ENCODE peak calls at places on chromosomes 1 and 21, in ten cellular contexts. V is IMR-90, O is vagina, W is stomach, Z is endothelial cell of umbilical vein, K is tibial nerve, N is esophagus muscularis mucosa, Y is adrenal gland, B is suprapubic skin, H is ovary. Q is an unnamed sample.

GRCh38 chr1:94022471-94023189 is 98.3 kb downstream of the ABCA4 start:
- DNase-seq in V (peak; percentile 96), O (no peak), W (no peak), Z (peak; percentile 79), K (peak; percentile 55), N (no peak), Y (no peak), B (no peak), H (no peak), Q (no peak)

GRCh38 chr1:153438599-153438998 is 21.9 kb downstream of the S100A7 start:
- DNase-seq in V (no peak), O (peak; percentile 70), W (no peak), Z (no peak), K (no peak), N (no peak), Y (no peak), B (no peak), H (no peak), Q (no peak)

GRCh38 chr1:214018605-214019268 is 31.0 kb downstream of the PROX1 start:
- DNase-seq in V (no peak), O (no peak), W (no peak), Z (no peak), K (no peak), N (no peak), Y (no peak), B (no peak), H (no peak), Q (no peak)

GRCh38 chr1:151444791-151445177 is 14.5 kb downstream of the POGZ start:
- DNase-seq in V (no peak), O (no peak), W (no peak), Z (no peak), K (no peak), N (no peak), Y (no peak), B (no peak), H (no peak), Q (no peak)

GRCh38 chr1:165829888-165830287 is 2.5 kb downstream of the UCK2 start:
- DNase-seq in V (no peak), O (no peak), W (no peak), Z (no peak), K (no peak), N (no peak), Y (no peak), B (no peak), H (no peak), Q (no peak)

GRCh38 chr1:85952460-85952859 is 204.1 kb downstream of the COL24A1 start:
- DNase-seq in V (peak; percentile 6), O (no peak), W (no peak), Z (peak; percentile 1), K (no peak), N (no peak), Y (no peak), B (no peak), H (no peak), Q (no peak)

GRCh38 chr1:26274801-26275425 is 5.0 kb upstream of the SH3BGRL3 start:
- DNase-seq in V (peak; percentile 57), O (no peak), W (no peak), Z (no peak), K (no peak), N (no peak), Y (no peak), B (no peak), H (no peak), Q (no peak)

GRCh38 chr1:115364044-115364775 is 26.2 kb upstream of the NGF start:
- DNase-seq in V (peak; percentile 85), O (no peak), W (no peak), Z (no peak), K (no peak), N (no peak), Y (no peak), B (no peak), H (peak; percentile 36), Q (no peak)

GRCh38 chr1:190373705-190374336 is 103.8 kb downstream of the BRINP3 start:
- DNase-seq in V (peak; percentile 38), O (no peak), W (no peak), Z (peak; percentile 32), K (no peak), N (no peak), Y (no peak), B (no peak), H (no peak), Q (no peak)

GRCh38 chr1:209416009-209416408 is 167.5 kb upstream of the CAMK1G start:
- DNase-seq in V (peak; percentile 85), O (no peak), W (no peak), Z (no peak), K (no peak), N (no peak), Y (no peak), B (no peak), H (no peak), Q (no peak)

GRCh38 chr1:29195875-29196274 is 14.2 kb upstream of the SRSF4 start:
- DNase-seq in V (no peak), O (no peak), W (peak; percentile 34), Z (no peak), K (no peak), N (no peak), Y (no peak), B (no peak), H (no peak), Q (no peak)

GRCh38 chr21:43188712-43189151 is 19.9 kb downstream of the CRYAA start:
- DNase-seq in V (no peak), O (peak; percentile 83), W (peak; percentile 66), Z (no peak), K (peak; percentile 11), N (no peak), Y (no peak), B (peak; percentile 66), H (no peak), Q (peak; percentile 37)

DNA sequence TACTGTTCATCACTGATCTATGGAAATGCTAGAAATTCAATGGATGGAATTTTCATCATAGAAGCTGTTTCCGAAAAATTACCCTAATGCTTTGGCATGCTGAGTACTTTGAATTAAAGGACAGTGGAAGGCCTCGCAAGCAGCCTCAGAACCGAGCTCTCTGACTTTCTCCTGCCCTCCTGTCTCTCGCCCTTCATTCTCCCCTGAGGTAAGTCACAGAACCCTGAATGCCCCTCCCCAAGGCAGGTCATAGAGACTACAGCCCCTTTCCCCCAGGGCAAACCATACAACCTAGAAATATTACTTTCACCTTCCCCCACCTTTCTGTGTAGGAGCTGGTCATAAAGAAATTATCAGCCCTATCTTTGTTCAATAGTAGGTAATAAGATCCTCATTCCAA is 74.8 kb downstream of the LRIG2 start:
- DNase-seq in V (no peak), O (no peak), W (no peak), Z (no peak), K (no peak), N (no peak), Y (no peak), B (no peak), H (no peak), Q (no peak)
- H3K4me1 ChIP-seq in V (no peaks in the 10 kb centered on the region), O (peaks cover 7% of the 10 kb centered on the region), W (no peaks in the 10 kb centered on the region), Z (peaks cover 13% of the 10 kb centered on the region), K (peaks cover 7% of the 10 kb centered on the region), N (peaks cover 7% of the 10 kb centered on the region), Y (peaks cover 5% of the 10 kb centered on the region), B (peaks cover 4% of the 10 kb centered on the region), H (peaks cover 5% of the 10 kb centered on the region), Q (no peaks in the 10 kb centered on the region)

DNA sequence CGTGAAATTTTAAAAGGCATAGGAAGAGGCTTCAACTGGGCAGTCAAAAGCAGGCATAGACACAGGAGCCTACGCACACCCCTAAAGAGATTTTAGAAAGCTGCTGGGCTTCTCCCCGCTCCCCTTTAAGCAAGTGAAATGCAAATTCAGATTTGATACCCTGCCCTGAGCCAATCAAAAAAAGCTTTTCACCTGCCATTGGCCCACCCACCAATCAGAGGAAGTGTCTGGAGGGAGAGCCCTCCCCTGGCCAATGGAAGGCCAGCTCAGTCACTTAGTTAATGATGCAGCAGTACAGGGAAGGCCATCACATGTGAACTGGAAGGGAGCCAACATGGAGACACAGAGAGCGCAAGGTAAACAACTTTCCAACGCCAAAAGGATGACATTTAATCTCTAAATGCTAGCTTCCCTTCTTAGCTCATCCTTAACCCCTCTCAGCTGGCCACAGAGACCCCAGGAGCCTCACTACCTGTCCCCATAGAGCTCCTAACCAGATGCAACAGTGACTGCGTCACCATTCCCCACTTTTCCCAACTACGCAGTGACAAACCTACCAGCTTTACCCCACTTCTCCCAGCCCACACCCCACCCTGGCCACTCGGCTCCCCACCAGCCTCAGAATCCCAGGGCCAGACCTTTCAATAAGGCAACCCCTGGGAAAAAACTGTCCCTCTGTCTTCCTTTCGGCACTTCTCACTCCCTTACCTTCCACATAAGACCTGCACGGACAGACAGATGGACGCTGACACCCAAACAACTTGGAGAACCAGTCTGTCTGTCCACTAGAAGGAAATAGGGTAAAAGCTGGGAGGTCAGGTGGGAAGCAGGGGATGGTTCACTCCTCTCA is 71.0 kb downstream of the CD46 start:
- DNase-seq in V (peak; percentile 22), O (no peak), W (peak; percentile 92), Z (peak; percentile 30), K (peak; percentile 97), N (peak; percentile 98), Y (peak; percentile 97), B (peak; percentile 94), H (peak; percentile 89), Q (peak; percentile 80)
- H3K4me3 ChIP-seq in V (peak overlapping the region; percentile 25), O (peak overlapping the region; percentile 81), W (peak overlapping the region; percentile 66), Z (no peak overlapping the region), K (peak overlapping the region; percentile 58), N (peak overlapping the region; percentile 79), Y (peak overlapping the region; percentile 17), B (peak overlapping the region; percentile 58), H (peak overlapping the region; percentile 78), Q (peak overlapping the region; percentile 68)

DNA sequence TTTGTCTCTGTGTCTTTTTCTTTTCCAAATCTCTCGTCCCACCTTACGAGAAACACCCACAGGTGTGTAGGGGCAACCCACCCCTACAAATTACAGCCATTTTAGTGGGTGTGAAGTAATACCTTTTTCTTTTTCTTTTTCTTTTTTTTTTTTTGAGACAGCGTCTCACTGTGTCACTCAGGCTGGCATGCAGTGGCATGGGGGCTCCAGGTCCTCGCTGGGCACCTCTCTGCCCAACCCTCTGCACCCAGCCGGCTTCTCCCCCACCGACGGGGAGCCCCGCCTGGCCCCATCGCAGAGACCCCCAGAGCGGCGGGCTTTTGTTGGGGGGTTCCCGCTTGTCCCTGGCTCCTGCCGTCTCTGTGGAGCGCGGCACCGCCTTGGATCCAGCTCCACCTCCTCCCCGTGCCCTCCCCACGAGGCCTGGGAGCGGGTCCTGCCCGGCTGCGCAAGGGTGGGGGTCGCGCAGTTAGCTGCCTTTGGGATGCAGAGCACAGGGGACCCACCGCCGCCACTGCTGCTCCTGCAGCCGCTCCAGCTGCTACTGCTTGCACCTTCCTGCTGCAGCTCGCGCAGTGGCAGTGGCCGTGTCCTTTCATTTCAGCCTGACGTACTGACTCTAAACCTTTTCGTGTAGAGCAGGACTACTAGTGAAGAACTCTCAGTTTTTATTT is 10.9 kb upstream of the NVL start:
- DNase-seq in V (no peak), O (no peak), W (peak; percentile 54), Z (peak; percentile 13), K (no peak), N (no peak), Y (no peak), B (no peak), H (no peak), Q (peak; percentile 60)
- TF ChIP-seq POLR2A in V (no peak), O (no peak), W (no peak), Z (no peak), K (no peak), N (no peak), Y (no peak), B (no peak), H (no peak), Q (no peak)

DNA sequence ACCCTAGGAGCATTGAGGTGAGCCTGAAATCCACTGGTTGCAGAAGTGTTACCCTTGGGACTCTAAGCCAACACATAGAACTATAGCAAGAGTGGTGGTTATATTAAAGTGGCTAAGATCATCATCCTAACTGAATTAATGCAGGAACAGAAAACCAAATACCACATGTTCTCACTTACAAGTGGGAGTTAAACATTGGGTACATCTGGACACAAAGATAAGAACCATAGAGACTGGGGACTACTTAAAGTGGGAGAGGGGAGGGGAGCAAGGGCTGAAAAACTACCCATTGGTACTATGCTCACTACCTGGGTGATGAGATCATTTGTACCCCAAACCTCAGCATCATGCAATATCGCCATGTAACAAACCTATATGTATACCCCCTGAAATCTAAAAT is 100.0 kb downstream of the SLC25A24 start:
- DNase-seq in V (no peak), O (no peak), W (no peak), Z (no peak), K (no peak), N (no peak), Y (no peak), B (no peak), H (no peak), Q (no peak)
- H3K4me1 ChIP-seq in V (no peaks in the 10 kb centered on the region), O (no peaks in the 10 kb centered on the region), W (no peaks in the 10 kb centered on the region), Z (no peaks in the 10 kb centered on the region), K (no peaks in the 10 kb centered on the region), N (no peaks in the 10 kb centered on the region), Y (no peaks in the 10 kb centered on the region), B (no peaks in the 10 kb centered on the region), H (no peaks in the 10 kb centered on the region), Q (no peaks in the 10 kb centered on the region)